ENCODE peak calls at places on chromosomes 3 and 15, in eight cellular contexts. H, Y, U, F, K, S, R and T are unnamed samples.

GRCh38 chr15:66156310-66156975 is 97.1 kb downstream of the MEGF11 start:
- ATAC-seq in F (no peak), Y (no peak), S (no peak), K (no peak), U (no peak), H (no peak), R (no peak), T (no peak)

GRCh38 chr3:46299608-46300460 is 54.1 kb upstream of the CCR2 start:
- ATAC-seq in R (no peak), S (no peak), Y (peak), K (peak), U (peak), F (peak), H (peak), T (peak)

GRCh38 chr3:15726043-15726442 is 71.7 kb downstream of the ANKRD28 start:
- ATAC-seq in K (no peak), Y (no peak), F (peak), S (no peak), H (no peak), R (peak), U (peak), T (no peak)

GRCh38 chr3:170076715-170077238 is 39.0 kb downstream of the GPR160 start:
- ATAC-seq in H (no peak), Y (no peak), S (peak), R (no peak), F (peak), K (no peak), U (no peak), T (no peak)

GRCh38 chr15:74776851-74777768 is 4.8 kb upstream of the CSK start:
- ATAC-seq in Y (peak), U (peak), H (peak), K (peak), F (peak), R (no peak), S (no peak), T (peak)

GRCh38 chr3:45002680-45003079 is 23.4 kb upstream of the CLEC3B start:
- ATAC-seq in Y (peak), R (peak), U (no peak), F (no peak), H (no peak), K (peak), S (no peak), T (no peak)

GRCh38 chr15:58546066-58546591 is 114.3 kb downstream of the LIPC start:
- ATAC-seq in Y (peak), F (no peak), H (no peak), U (no peak), K (no peak), R (no peak), S (no peak), T (no peak)

GRCh38 chr15:39444729-39445470 is 136.0 kb upstream of the THBS1 start:
- ATAC-seq in H (no peak), S (no peak), F (no peak), Y (peak), U (no peak), R (no peak), K (peak), T (no peak)

GRCh38 chr3:21405671-21406667 is 345.0 kb downstream of the ZNF385D start:
- ATAC-seq in F (no peak), U (no peak), S (no peak), R (no peak), K (no peak), H (no peak), Y (no peak), T (peak)

GRCh38 chr3:107634142-107634489 is 111.4 kb downstream of the BBX start:
- ATAC-seq in R (no peak), S (no peak), K (no peak), Y (no peak), F (no peak), H (no peak), U (no peak), T (no peak)

GRCh38 chr3:160577551-160578195 is 12.3 kb upstream of the KPNA4 start:
- ATAC-seq in Y (peak), R (peak), S (peak), U (no peak), F (no peak), H (no peak), K (peak), T (no peak)

GRCh38 chr15:22903961-22904534 is 65.6 kb downstream of the NIPA2 start:
- ATAC-seq in Y (no peak), S (no peak), K (no peak), F (no peak), H (no peak), R (no peak), U (peak), T (peak)

GRCh38 chr3:184748219-184749135 is 36.6 kb upstream of the MAGEF1 start:
- ATAC-seq in R (no peak), K (no peak), Y (peak), U (peak), S (peak), H (no peak), F (peak), T (peak)

GRCh38 chr3:98754483-98754882 is 8.7 kb upstream of the ST3GAL6 start:
- ATAC-seq in H (no peak), Y (peak), F (no peak), K (peak), U (no peak), S (no peak), R (peak), T (no peak)

GRCh38 chr3:82055792-82056191 is 294.3 kb upstream of the GBE1 start:
- ATAC-seq in H (no peak), Y (no peak), R (peak), U (no peak), K (peak), S (peak), F (no peak), T (no peak)

GRCh38 chr3:186882125-186882524 is 39.6 kb downstream of the ADIPOQ start:
- ATAC-seq in U (peak), S (no peak), Y (no peak), H (no peak), F (peak), K (no peak), R (no peak), T (no peak)

GRCh38 chr3:188470508-188471130 is 316.7 kb downstream of the LPP start:
- ATAC-seq in Y (peak), U (no peak), H (no peak), F (no peak), R (peak), S (no peak), K (no peak), T (no peak)

GRCh38 chr3:196695849-196696226 is 16.2 kb downstream of the CEP19 start:
- ATAC-seq in R (no peak), Y (no peak), F (peak), S (no peak), H (peak), K (no peak), U (peak), T (no peak)

GRCh38 chr15:38671675-38672141 is 107.1 kb upstream of the RASGRP1 start:
- ATAC-seq in K (no peak), Y (peak), R (no peak), H (peak), U (peak), F (peak), S (no peak), T (peak)

GRCh38 chr15:21260966-21261395 is 179.3 kb downstream of the POTEB3 start:
- ATAC-seq in S (no peak), Y (no peak), H (no peak), U (no peak), R (no peak), F (no peak), K (no peak), T (peak)